ENCODE peak calls at places on chromosomes 7 and 10, in six cellular contexts. F is activated CD4-positive, alpha-beta T cell treated with anti-CD3 and anti-CD28 coated beads, Interleukin-2, amount 10 ng/mL, durations not matched to agents 7 days and 5 days; D is right lobe of liver; O is HT-29; K is foreskin fibroblast; J is NCI-H1092 treated with DMSO at 0.1 percent for 48 hours. V is an unnamed sample.

GRCh38 chr10:117133273-117134083 is 4.6 kb downstream of the VAX1 start:
- DNase-seq in F (no peak), D (no peak), O (no peak), K (no peak), J (no peak), V (no peak)

GRCh38 chr10:118571123-118571522 is 24.3 kb downstream of the PRLHR start:
- DNase-seq in F (no peak), D (no peak), O (no peak), K (peak), J (no peak), V (no peak)

GRCh38 chr7:102832694-102833093 is 80.1 kb upstream of the LRRC17 start:
- DNase-seq in F (no peak), D (no peak), O (no peak), K (no peak), J (no peak), V (no peak)

GRCh38 chr7:44561962-44562621 is 11.6 kb downstream of the DDX56 start:
- DNase-seq in F (no peak), D (peak), O (peak), K (peak), J (no peak), V (no peak)

GRCh38 chr7:90751595-90751994 is 155.5 kb downstream of the CDK14 start:
- DNase-seq in F (no peak), D (no peak), O (no peak), K (no peak), J (no peak), V (no peak)

GRCh38 chr7:135756191-135756590 is 7.6 kb upstream of the FAM180A start:
- DNase-seq in F (no peak), D (no peak), O (no peak), K (no peak), J (no peak), V (no peak)

GRCh38 chr7:16794990-16795389 is 9.8 kb downstream of the AGR2 start:
- DNase-seq in F (no peak), D (no peak), O (no peak), K (no peak), J (no peak), V (peak)

GRCh38 chr7:50342616-50343114 is 38.1 kb downstream of the IKZF1 start:
- DNase-seq in F (peak), D (no peak), O (no peak), K (no peak), J (peak), V (no peak)

GRCh38 chr7:127893547-127893946 is 137.7 kb downstream of the LRRC4 start:
- DNase-seq in F (no peak), D (no peak), O (no peak), K (no peak), J (no peak), V (no peak)

GRCh38 chr7:80298201-80298600 is 163.6 kb downstream of the GNAI1 start:
- DNase-seq in F (no peak), D (no peak), O (no peak), K (no peak), J (no peak), V (no peak)

GRCh38 chr10:129718548-129719414 is 245.3 kb downstream of the EBF3 start:
- DNase-seq in F (no peak), D (peak), O (no peak), K (no peak), J (no peak), V (peak)

GRCh38 chr10:62492870-62493180 is 118.7 kb downstream of the ZNF365 start:
- DNase-seq in F (no peak), D (no peak), O (no peak), K (no peak), J (no peak), V (no peak)

GRCh38 chr7:4849390-4849789 is 12.4 kb downstream of the PAPOLB start:
- DNase-seq in F (peak), D (no peak), O (peak), K (peak), J (peak), V (peak)

GRCh38 chr7:27242580-27243339 is at the start of gene EVX1:
- DNase-seq in F (no peak), D (no peak), O (peak), K (no peak), J (peak), V (no peak)

GRCh38 chr10:101244321-101245050 is 15.2 kb upstream of the LBX1 start:
- DNase-seq in F (no peak), D (no peak), O (peak), K (peak), J (peak), V (no peak)

GRCh38 chr10:119616879-119617580 is 20.3 kb upstream of the TIAL1 start:
- DNase-seq in F (no peak), D (no peak), O (no peak), K (peak), J (no peak), V (no peak)

GRCh38 chr7:73761854-73762658 is 8.0 kb downstream of the CLDN3 start:
- DNase-seq in F (no peak), D (no peak), O (no peak), K (no peak), J (no peak), V (no peak)

GRCh38 chr10:2543974-2544373 is 523.4 kb upstream of the PFKP start:
- DNase-seq in F (no peak), D (no peak), O (no peak), K (no peak), J (no peak), V (no peak)

GRCh38 chr10:32350811-32351342 is 3.9 kb upstream of the EPC1 start:
- DNase-seq in F (no peak), D (no peak), O (no peak), K (no peak), J (peak), V (no peak)

GRCh38 chr7:94297397-94297838 is 97.3 kb upstream of the COL1A2 start:
- DNase-seq in F (no peak), D (no peak), O (no peak), K (peak), J (no peak), V (no peak)

GRCh38 chr7:131424219-131424822 is 96.6 kb downstream of the MKLN1 start:
- DNase-seq in F (peak), D (no peak), O (peak), K (peak), J (peak), V (peak)

GRCh38 chr7:136923111-136923510 is 54.7 kb downstream of the CHRM2 start:
- DNase-seq in F (no peak), D (no peak), O (no peak), K (peak), J (no peak), V (no peak)

GRCh38 chr10:99345350-99345749 is 16.2 kb downstream of the CNNM1 start:
- DNase-seq in F (no peak), D (no peak), O (no peak), K (peak), J (no peak), V (no peak)

GRCh38 chr7:144842377-144842851 is 6.6 kb upstream of the TPK1 start:
- DNase-seq in F (no peak), D (no peak), O (peak), K (no peak), J (no peak), V (no peak)

GRCh38 chr10:983951-984705 is 4.1 kb upstream of the GTPBP4 start:
- DNase-seq in F (no peak), D (no peak), O (peak), K (no peak), J (no peak), V (no peak)

GRCh38 chr7:105885386-105886111 is 9.2 kb upstream of the ATXN7L1 start:
- DNase-seq in F (no peak), D (no peak), O (peak), K (no peak), J (peak), V (peak)

GRCh38 chr7:106679153-106679931 is 18.4 kb upstream of the CCDC71L start:
- DNase-seq in F (no peak), D (no peak), O (peak), K (peak), J (no peak), V (no peak)

GRCh38 chr10:122386514-122386913 is 12.0 kb downstream of the PLEKHA1 start:
- DNase-seq in F (no peak), D (no peak), O (no peak), K (no peak), J (no peak), V (no peak)

GRCh38 chr7:44767912-44768662 is 19.4 kb downstream of the ZMIZ2 start:
- DNase-seq in F (peak), D (no peak), O (no peak), K (peak), J (peak), V (peak)

V was measured in NCI-H2171 treated with DMSO at 0.1 percent for 48 hours.